ENCODE peak calls at places on chromosomes 6 and 20, in five cellular contexts. J, X, G, D and U are unnamed samples.

GRCh38 chr6:75376347-75377024 is 91.9 kb upstream of the TMEM30A start:
- DNase-seq in X (no peak), J (peak; percentile 75), G (no peak), D (no peak), U (no peak)

GRCh38 chr20:57586370-57586793 is 25.5 kb downstream of the PCK1 start:
- DNase-seq in J (no peak), G (peak; percentile 87), D (no peak), X (no peak), U (no peak)

GRCh38 chr6:144219056-144219685 is 66.0 kb upstream of the UTRN start:
- DNase-seq in J (peak; percentile 55), D (no peak), X (no peak), G (no peak), U (peak; percentile 80)

GRCh38 chr6:33305052-33305451 is 6.3 kb upstream of the RGL2 start:
- DNase-seq in J (no peak), X (no peak), D (no peak), G (no peak), U (no peak)

GRCh38 chr6:49980898-49981297 is 11.5 kb upstream of the DEFB113 start:
- DNase-seq in D (no peak), G (no peak), J (no peak), X (no peak), U (no peak)

GRCh38 chr6:2630362-2630761 is 120.4 kb downstream of the MYLK4 start:
- DNase-seq in G (no peak), D (peak; percentile 56), J (peak; percentile 63), X (peak; percentile 69), U (no peak)

GRCh38 chr6:89708316-89708715 is 69.8 kb upstream of the LYRM2 start:
- DNase-seq in J (no peak), D (no peak), G (no peak), X (no peak), U (no peak)

GRCh38 chr6:15621203-15622044 is 41.4 kb downstream of the DTNBP1 start:
- DNase-seq in X (peak; percentile 37), D (peak; percentile 72), J (peak; percentile 76), G (peak; percentile 35), U (no peak)

GRCh38 chr6:52115891-52116604 is 28.6 kb upstream of the PKHD1 start:
- DNase-seq in D (no peak), X (no peak), G (peak; percentile 32), J (no peak), U (no peak)

GRCh38 chr6:38212579-38212978 is 393.1 kb downstream of the ZFAND3 start:
- DNase-seq in X (no peak), J (peak; percentile 73), D (no peak), G (no peak), U (no peak)

GRCh38 chr6:156111913-156112312 is 656.3 kb upstream of the NOX3 start:
- DNase-seq in D (no peak), J (no peak), X (no peak), G (no peak), U (no peak)

GRCh38 chr6:4381379-4381778 is 246.0 kb upstream of the ECI2 start:
- DNase-seq in G (no peak), J (no peak), D (peak; percentile 57), X (no peak), U (no peak)

GRCh38 chr20:59945175-59945574 is 5.0 kb downstream of the FAM217B start:
- DNase-seq in D (no peak), J (no peak), G (no peak), X (no peak), U (no peak)

GRCh38 chr6:166308769-166309589 is 787 bp upstream of the PRR18 start:
- DNase-seq in G (no peak), X (no peak), J (peak; percentile 32), D (no peak), U (no peak)

GRCh38 chr20:34791289-34792020 is 34.0 kb downstream of the NCOA6 start:
- DNase-seq in X (peak; percentile 27), J (no peak), D (no peak), G (no peak), U (no peak)

GRCh38 chr6:93393554-93394074 is 25.7 kb downstream of the EPHA7 start:
- DNase-seq in G (no peak), X (no peak), J (no peak), D (no peak), U (no peak)

GRCh38 chr20:38685853-38686473 is 38.3 kb upstream of the SLC32A1 start:
- DNase-seq in G (peak; percentile 67), X (no peak), J (peak; percentile 69), D (no peak), U (peak; percentile 78)

GRCh38 chr20:18698735-18699380 is 111.0 kb downstream of the DTD1 start:
- DNase-seq in G (no peak), D (no peak), J (no peak), X (no peak), U (no peak)

GRCh38 chr6:37451411-37452273 is 18.6 kb downstream of the CMTR1 start:
- DNase-seq in D (no peak), X (no peak), J (no peak), G (no peak), U (no peak)

GRCh38 chr20:57650756-57651483 is 30.7 kb upstream of the ZBP1 start:
- DNase-seq in D (no peak), X (no peak), J (no peak), G (no peak), U (no peak)

GRCh38 chr20:59805266-59805665 is 128.2 kb downstream of the SYCP2 start:
- DNase-seq in G (no peak), D (no peak), X (no peak), J (peak; percentile 26), U (no peak)

GRCh38 chr6:150255840-150256239 is 113.0 kb upstream of the IYD start:
- DNase-seq in G (no peak), J (no peak), D (no peak), X (no peak), U (no peak)

GRCh38 chr6:704037-704436 is 11.1 kb upstream of the EXOC2 start:
- DNase-seq in D (no peak), J (no peak), G (no peak), X (no peak), U (no peak)

GRCh38 chr6:111550953-111551352 is 54.7 kb downstream of the TRAF3IP2 start:
- DNase-seq in X (no peak), J (no peak), D (no peak), G (no peak), U (no peak)

GRCh38 chr6:41706876-41707564 is 28.4 kb downstream of the TFEB start:
- DNase-seq in D (no peak), G (no peak), J (no peak), X (peak; percentile 82), U (peak; percentile 90)

GRCh38 chr6:19759117-19759880 is 77.9 kb upstream of the ID4 start:
- DNase-seq in X (no peak), G (no peak), J (no peak), D (no peak), U (no peak)

GRCh38 chr6:126040826-126041225 is 54.5 kb downstream of the TRMT11 start:
- DNase-seq in X (no peak), D (no peak), G (peak; percentile 47), J (no peak), U (no peak)

GRCh38 chr20:22800161-22800560 is 215.8 kb upstream of the FOXA2 start:
- DNase-seq in J (no peak), G (no peak), X (no peak), D (no peak), U (no peak)

GRCh38 chr6:56529594-56530191 is 113.0 kb downstream of the DST start:
- DNase-seq in G (no peak), X (no peak), J (no peak), D (no peak), U (no peak)
- H3K4me1 ChIP-seq in G (no peaks in the 10 kb centered on the region), X (peaks cover 3% of the 10 kb centered on the region), J (no peaks in the 10 kb centered on the region), D (peaks cover 30% of the 10 kb centered on the region), U (peaks cover 98% of the 10 kb centered on the region)

GRCh38 chr20:45339799-45340198 is 8.4 kb downstream of the SDC4 start:
- DNase-seq in J (no peak), X (no peak), G (no peak), D (no peak), U (no peak)

GRCh38 chr20:45338121-45339030 is 9.8 kb downstream of the SDC4 start:
- DNase-seq in X (no peak), J (peak; percentile 57), G (no peak), D (no peak), U (no peak)

GRCh38 chr20:45340236-45340847 is 7.9 kb downstream of the SDC4 start:
- DNase-seq in D (peak; percentile 65), J (peak; percentile 58), X (no peak), G (no peak), U (no peak)

GRCh38 chr20:45337367-45338120 is 10.7 kb downstream of the SDC4 start:
- DNase-seq in X (no peak), D (peak; percentile 75), J (peak; percentile 91), G (peak; percentile 68), U (no peak)

DNA sequence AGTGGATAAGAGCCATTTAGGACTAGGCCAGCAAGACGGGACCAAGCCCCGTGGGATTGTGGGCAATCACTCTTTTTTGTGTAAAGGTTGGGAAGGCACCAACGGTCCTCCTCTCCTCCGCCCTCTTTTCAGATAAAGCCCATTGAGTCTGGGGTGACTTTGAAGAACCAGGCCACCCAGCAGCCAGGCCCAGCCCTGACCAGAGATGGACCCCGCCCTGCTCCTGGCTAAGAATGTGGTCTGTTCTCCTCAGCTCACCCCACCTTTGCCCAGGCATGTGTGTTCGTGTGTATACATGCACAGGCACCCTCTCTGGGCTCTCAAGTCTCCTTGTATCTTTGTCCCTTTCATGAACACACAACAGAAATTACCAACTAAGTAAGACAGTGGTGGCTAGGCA is 9.1 kb downstream of the SDC4 start:
- DNase-seq in J (no peak), X (no peak), G (peak; percentile 58), D (no peak), U (no peak)
- H3K4me1 ChIP-seq in J (peaks cover 51% of the 10 kb centered on the region), X (peaks cover 5% of the 10 kb centered on the region), G (peaks cover 75% of the 10 kb centered on the region), D (peaks cover 28% of the 10 kb centered on the region), U (no peaks in the 10 kb centered on the region)

GRCh38 chr20:63759377-63759901 is 19.9 kb downstream of the SLC2A4RG start:
- DNase-seq in X (no peak), G (no peak), D (no peak), J (no peak), U (no peak)

GRCh38 chr20:63754008-63754407 is 14.4 kb downstream of the SLC2A4RG start:
- DNase-seq in J (no peak), D (peak; percentile 15), G (no peak), X (no peak), U (no peak)

GRCh38 chr20:63755933-63756647 is 16.5 kb downstream of the SLC2A4RG start:
- DNase-seq in J (no peak), X (no peak), G (no peak), D (no peak), U (no peak)

GRCh38 chr20:63756648-63756991 is 17.0 kb downstream of the SLC2A4RG start:
- DNase-seq in J (no peak), D (no peak), X (no peak), G (no peak), U (no peak)

DNA sequence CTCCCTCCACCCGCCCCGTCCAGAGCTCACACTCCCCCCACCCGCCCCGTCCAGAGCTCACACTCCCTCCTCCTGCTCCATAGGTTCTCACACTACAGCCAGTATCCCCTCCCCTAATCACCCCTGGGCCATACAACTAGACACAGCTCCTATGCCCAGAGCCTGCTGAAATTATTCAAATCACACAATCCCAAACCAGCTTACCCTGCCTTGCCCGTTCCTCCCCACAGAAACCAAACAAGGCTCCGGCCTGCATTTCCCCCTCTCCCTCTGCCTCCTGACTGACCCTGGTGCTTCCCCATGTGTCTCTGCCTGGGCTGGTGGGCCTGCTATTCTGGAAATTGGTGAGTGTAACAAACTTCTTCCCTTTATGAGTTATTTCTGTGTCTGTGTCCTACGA is 18.6 kb downstream of the SLC2A4RG start:
- DNase-seq in J (no peak), X (no peak), D (no peak), G (no peak), U (no peak)
- H3K4me1 ChIP-seq in J (no peaks in the 10 kb centered on the region), X (no peaks in the 10 kb centered on the region), D (no peaks in the 10 kb centered on the region), G (no peaks in the 10 kb centered on the region), U (no peaks in the 10 kb centered on the region)

GRCh38 chr6:84798257-84798656 is 33.9 kb upstream of the TBX18 start:
- DNase-seq in G (no peak), D (no peak), X (no peak), J (no peak), U (no peak)
- H3K4me1 ChIP-seq in G (no peaks in the 10 kb centered on the region), D (no peaks in the 10 kb centered on the region), X (no peaks in the 10 kb centered on the region), J (no peaks in the 10 kb centered on the region), U (no peaks in the 10 kb centered on the region)